ENCODE peak calls at places on chromosomes 12 and 14, in six cellular contexts. X is amygdala, P is GM10248, V is dermis blood vessel endothelial cell, U is GM04503, M is NB4. Z is an unnamed sample.

GRCh38 chr12:115385141-115385540 is 701.2 kb upstream of the TBX3 start:
- DNase-seq in X (no peak), P (no peak), V (no peak), U (no peak), M (no peak), Z (no peak)

GRCh38 chr12:19894049-19894448 is 454.8 kb downstream of the AEBP2 start:
- DNase-seq in X (no peak), P (peak; percentile 9), V (peak; percentile 7), U (no peak), M (peak; percentile 60), Z (peak; percentile 47)

GRCh38 chr12:65666876-65667275 is 157.4 kb upstream of the HMGA2 start:
- DNase-seq in X (no peak), P (no peak), V (no peak), U (no peak), M (no peak), Z (no peak)

GRCh38 chr12:107320929-107321618 is 227.7 kb upstream of the CRY1 start:
- DNase-seq in X (no peak), P (no peak), V (peak; percentile 11), U (no peak), M (peak; percentile 85), Z (peak; percentile 44)

GRCh38 chr12:101407054-101407437 is 526 bp downstream of the ARL1 start:
- DNase-seq in X (no peak), P (no peak), V (no peak), U (peak; percentile 9), M (no peak), Z (no peak)

GRCh38 chr14:66444271-66444987 is 41.7 kb upstream of the CCDC196 start:
- DNase-seq in X (no peak), P (no peak), V (no peak), U (no peak), M (no peak), Z (no peak)

GRCh38 chr12:85279449-85280137 is 427 bp upstream of the ALX1 start:
- DNase-seq in X (no peak), P (peak; percentile 15), V (peak; percentile 15), U (no peak), M (no peak), Z (no peak)

GRCh38 chr12:7935773-7936581 is at the start of gene SLC2A3:
- DNase-seq in X (peak; percentile 51), P (peak; percentile 83), V (peak; percentile 87), U (peak; percentile 69), M (peak; percentile 92), Z (peak; percentile 87)

GRCh38 chr12:92912052-92912451 is 17.0 kb downstream of the EEA1 start:
- DNase-seq in X (no peak), P (no peak), V (peak; percentile 23), U (no peak), M (peak; percentile 88), Z (no peak)

GRCh38 chr12:25388216-25388615 is 137.5 kb upstream of the KRAS start:
- DNase-seq in X (no peak), P (no peak), V (no peak), U (no peak), M (no peak), Z (no peak)

GRCh38 chr12:13154027-13154538 is 42.4 kb upstream of the EMP1 start:
- DNase-seq in X (no peak), P (no peak), V (no peak), U (no peak), M (peak; percentile 22), Z (peak; percentile 31)

GRCh38 chr12:122856999-122857671 is 21.9 kb downstream of the HIP1R start:
- DNase-seq in X (no peak), P (no peak), V (no peak), U (no peak), M (no peak), Z (no peak)

GRCh38 chr12:49043856-49044258 is 16.7 kb downstream of the KMT2D start:
- DNase-seq in X (no peak), P (peak; percentile 85), V (peak; percentile 78), U (no peak), M (peak; percentile 85), Z (peak; percentile 54)

GRCh38 chr14:80055912-80056801 is 155.1 kb downstream of the DIO2 start:
- DNase-seq in X (peak; percentile 3), P (peak; percentile 6), V (peak; percentile 67), U (no peak), M (peak; percentile 38), Z (peak; percentile 19)